ENCODE peak calls at places on chromosomes 11 and 22, in ten cellular contexts. R, G, C, B, X, J, O, K, A and H are unnamed samples.

GRCh38 chr11:60875366-60875720 is 8.0 kb downstream of the ZP1 start:
- ATAC-seq in G (no peak), K (no peak), B (no peak), R (no peak), C (no peak), O (no peak), J (no peak), A (no peak), X (no peak), H (no peak)

GRCh38 chr11:64291746-64292457 is 800 bp downstream of the KCNK4 start:
- ATAC-seq in R (no peak), B (no peak), O (peak; percentile 23), J (no peak), K (peak; percentile 23), X (peak; percentile 2), A (no peak), C (no peak), G (no peak), H (peak; percentile 17)

GRCh38 chr11:59801981-59802638 is 8.5 kb downstream of the MRPL16 start:
- ATAC-seq in J (peak; percentile 83), X (peak; percentile 40), A (peak; percentile 84), C (peak; percentile 66), O (peak; percentile 86), R (peak; percentile 55), B (peak; percentile 60), G (peak; percentile 62), K (peak; percentile 62), H (peak; percentile 69)

GRCh38 chr22:17260950-17261349 is 41.7 kb upstream of the ADA2 start:
- ATAC-seq in K (peak; percentile 19), C (no peak), A (no peak), B (no peak), J (no peak), R (peak; percentile 39), X (no peak), G (peak; percentile 40), O (no peak), H (no peak)

GRCh38 chr11:10617551-10617950 is 49.1 kb upstream of the LYVE1 start:
- ATAC-seq in B (no peak), A (no peak), C (no peak), G (no peak), O (no peak), J (no peak), R (no peak), X (no peak), K (no peak), H (no peak)

GRCh38 chr11:115527534-115528125 is 23.4 kb upstream of the CADM1 start:
- ATAC-seq in O (no peak), C (peak; percentile 77), B (no peak), K (peak; percentile 88), J (no peak), X (peak; percentile 61), G (no peak), A (no peak), R (peak; percentile 82), H (no peak)

GRCh38 chr11:112302226-112302868 is 41.7 kb upstream of the PLET1 start:
- ATAC-seq in J (no peak), A (no peak), R (peak; percentile 48), C (peak; percentile 23), B (no peak), G (peak; percentile 32), X (no peak), K (no peak), O (no peak), H (no peak)

GRCh38 chr11:46838501-46838900 is 7.6 kb downstream of the CKAP5 start:
- ATAC-seq in C (no peak), X (no peak), A (no peak), B (no peak), K (no peak), G (no peak), O (no peak), J (no peak), R (peak; percentile 37), H (no peak)

GRCh38 chr11:56968524-56968923 is 20.2 kb upstream of the OR5AK2 start:
- ATAC-seq in K (no peak), O (no peak), A (no peak), B (no peak), X (no peak), J (no peak), C (no peak), G (no peak), R (no peak), H (no peak)

GRCh38 chr22:20526628-20527355 is 19.4 kb downstream of the MED15 start:
- ATAC-seq in B (no peak), C (no peak), R (no peak), O (no peak), J (no peak), G (no peak), X (no peak), A (no peak), K (no peak), H (no peak)

GRCh38 chr11:14411818-14412217 is 52.8 kb upstream of the RRAS2 start:
- ATAC-seq in B (no peak), J (no peak), A (peak; percentile 68), O (peak; percentile 39), R (no peak), C (peak; percentile 50), K (peak; percentile 30), G (no peak), X (no peak), H (peak; percentile 81)

GRCh38 chr11:16191852-16192240 is 164.5 kb downstream of the SOX6 start:
- ATAC-seq in A (no peak), O (no peak), B (no peak), J (no peak), K (no peak), X (no peak), C (no peak), R (no peak), G (no peak), H (no peak)

GRCh38 chr11:64643258-64643881 is 52.4 kb downstream of the SLC22A12 start:
- ATAC-seq in K (peak; percentile 36), C (peak; percentile 41), B (no peak), X (no peak), G (peak; percentile 65), A (no peak), J (no peak), R (peak; percentile 61), O (peak; percentile 52), H (peak; percentile 46)

GRCh38 chr11:76805206-76805913 is 22.2 kb downstream of the TSKU start:
- ATAC-seq in C (no peak), G (no peak), J (no peak), O (no peak), R (no peak), X (peak; percentile 11), A (no peak), B (no peak), K (no peak), H (no peak)

GRCh38 chr22:23497016-23497885 is 82.8 kb downstream of the IGLL1 start:
- ATAC-seq in O (no peak), B (no peak), C (no peak), A (no peak), K (no peak), J (no peak), G (no peak), R (no peak), X (no peak), H (no peak)

GRCh38 chr11:6542727-6543126 is 45.6 kb downstream of the DNHD1 start:
- ATAC-seq in K (no peak), X (no peak), A (no peak), J (no peak), O (no peak), B (no peak), C (no peak), R (no peak), G (no peak), H (no peak)

DNA sequence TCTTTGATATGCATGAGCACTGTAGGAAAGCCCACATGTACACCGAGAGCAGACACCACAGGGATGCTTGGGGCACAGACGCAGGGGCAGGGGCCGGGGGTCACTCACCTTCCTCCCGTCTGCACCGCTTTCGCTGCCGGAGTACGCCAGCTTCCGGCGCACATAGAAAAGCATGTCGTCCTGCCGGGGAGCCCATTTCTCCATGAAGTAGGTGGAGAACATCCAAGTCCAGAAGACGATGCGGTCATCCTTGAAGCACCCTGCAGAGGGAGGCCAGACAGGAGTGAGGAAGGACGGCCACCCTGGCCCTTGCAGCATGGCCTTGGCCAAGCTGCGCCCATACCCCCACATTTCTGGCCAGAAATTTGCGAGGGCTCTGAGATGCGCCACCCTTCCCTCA is 28.8 kb downstream of the KIAA0930 start:
- ATAC-seq in J (no peak), C (no peak), R (no peak), K (no peak), A (no peak), O (peak; percentile 26), B (no peak), X (no peak), G (no peak), H (peak; percentile 13)
- H3K4me3 ChIP-seq in J (peak overlapping the region; percentile 43), C (no peak overlapping the region), R (no peak overlapping the region), K (no peak overlapping the region), A (peak overlapping the region; percentile 57), O (peak overlapping the region; percentile 59), B (peak overlapping the region; percentile 45), X (peak overlapping the region; percentile 35), G (no peak overlapping the region), H (peak overlapping the region; percentile 46)

DNA sequence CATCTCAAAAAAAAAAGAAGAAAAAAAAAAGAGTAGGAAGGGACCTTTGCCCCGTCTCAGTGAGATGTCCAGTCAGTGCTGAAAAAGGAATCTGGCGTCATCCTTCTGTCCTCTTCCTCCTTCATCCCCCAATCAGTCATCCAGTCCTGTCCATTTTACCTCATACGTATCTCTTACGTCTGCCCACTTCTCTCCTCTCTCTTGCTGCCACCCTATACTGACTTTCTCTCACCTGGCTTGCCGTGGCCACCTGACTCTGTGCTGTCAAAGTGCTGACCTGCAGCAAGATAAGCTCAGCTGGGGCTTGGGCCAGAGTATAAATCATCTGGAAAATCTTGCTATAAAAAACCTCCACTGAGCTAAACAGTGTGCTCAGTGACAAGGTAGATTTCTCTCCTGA is 13.6 kb downstream of the SEPTIN3 start:
- ATAC-seq in A (no peak), B (no peak), K (peak; percentile 21), X (peak; percentile 43), G (no peak), J (no peak), O (no peak), R (no peak), C (peak; percentile 25), H (no peak)
- H3K4me3 ChIP-seq in A (no peak overlapping the region), B (no peak overlapping the region), K (no peak overlapping the region), X (no peak overlapping the region), G (no peak overlapping the region), J (no peak overlapping the region), O (no peak overlapping the region), R (no peak overlapping the region), C (no peak overlapping the region), H (no peak overlapping the region)

DNA sequence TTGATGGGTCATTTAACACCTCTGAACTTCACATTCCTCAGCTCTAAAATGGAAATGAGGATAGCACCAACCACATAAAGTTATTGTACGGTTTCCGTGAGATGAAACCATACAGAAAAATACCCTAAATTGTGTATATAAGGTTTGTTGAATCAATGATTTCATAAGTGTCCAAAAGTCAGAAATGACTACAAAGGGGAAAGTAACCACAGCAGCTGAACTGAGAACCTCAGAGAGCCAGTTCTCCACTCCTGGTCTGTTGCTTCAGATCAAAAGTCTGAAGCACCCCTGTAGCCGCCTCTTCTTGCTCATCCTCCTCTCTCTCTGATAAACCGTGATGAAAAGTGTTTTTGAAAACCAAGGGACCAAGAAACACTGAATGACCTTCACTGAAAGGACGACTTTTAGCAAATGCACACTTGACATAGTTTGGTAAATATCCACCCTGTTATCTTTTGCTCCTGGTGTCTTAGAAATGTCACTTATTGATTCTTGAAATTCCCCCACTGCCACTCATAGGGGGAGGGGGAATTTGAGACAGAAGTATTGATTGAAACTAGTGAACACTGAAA is 194.5 kb downstream of the NAV2 start:
- ATAC-seq in G (no peak), X (no peak), A (no peak), B (no peak), R (no peak), O (no peak), K (no peak), J (no peak), C (no peak), H (no peak)
- H3K4me3 ChIP-seq in G (no peak overlapping the region), X (no peak overlapping the region), A (no peak overlapping the region), B (no peak overlapping the region), R (no peak overlapping the region), O (no peak overlapping the region), K (no peak overlapping the region), J (no peak overlapping the region), C (no peak overlapping the region), H (no peak overlapping the region)

GRCh38 chr11:12330491-12331231 is 46.7 kb upstream of the PARVA start:
- ATAC-seq in C (peak; percentile 31), O (peak; percentile 37), A (no peak), J (no peak), R (peak; percentile 87), X (no peak), K (no peak), B (no peak), G (peak; percentile 46), H (no peak)
- H3K4me3 ChIP-seq in C (no peak overlapping the region), O (no peak overlapping the region), A (no peak overlapping the region), J (no peak overlapping the region), R (no peak overlapping the region), X (no peak overlapping the region), K (no peak overlapping the region), B (no peak overlapping the region), G (no peak overlapping the region), H (no peak overlapping the region)